ENCODE peak calls at places on chromosomes 3 and 15, in ten cellular contexts. G, D, E, O, X, K, L, V, T and Y are unnamed samples.

GRCh38 chr3:180142041-180142440 is 105.3 kb upstream of the PEX5L start:
- DNase-seq in G (no peak), D (no peak), E (no peak), O (peak), X (no peak), K (no peak), L (no peak), V (no peak), T (no peak), Y (no peak)

GRCh38 chr15:40323953-40324937 is 753 bp downstream of the INAFM2 start:
- DNase-seq in G (no peak), D (peak), E (peak), O (no peak), X (peak), K (no peak), L (no peak), V (no peak), T (no peak), Y (peak)

GRCh38 chr3:45332493-45332892 is 55.9 kb upstream of the LARS2 start:
- DNase-seq in G (no peak), D (no peak), E (no peak), O (no peak), X (no peak), K (no peak), L (no peak), V (no peak), T (no peak), Y (no peak)

GRCh38 chr3:67819447-67819846 is 165.0 kb upstream of the SUCLG2 start:
- DNase-seq in G (peak), D (peak), E (no peak), O (no peak), X (no peak), K (no peak), L (no peak), V (no peak), T (no peak), Y (no peak)

GRCh38 chr3:60579734-60580133 is 671.5 kb downstream of the FHIT start:
- DNase-seq in G (no peak), D (no peak), E (no peak), O (peak), X (no peak), K (no peak), L (no peak), V (peak), T (no peak), Y (no peak)

GRCh38 chr3:53131136-53131495 is 881 bp upstream of the RFT1 start:
- DNase-seq in G (no peak), D (no peak), E (no peak), O (no peak), X (no peak), K (no peak), L (no peak), V (no peak), T (no peak), Y (no peak)

GRCh38 chr15:60059186-60059585 is 55.1 kb downstream of the FOXB1 start:
- DNase-seq in G (no peak), D (no peak), E (no peak), O (no peak), X (no peak), K (no peak), L (no peak), V (no peak), T (no peak), Y (no peak)

GRCh38 chr15:90571063-90571541 is 41.4 kb downstream of the CRTC3 start:
- DNase-seq in G (peak), D (no peak), E (peak), O (peak), X (peak), K (peak), L (no peak), V (no peak), T (peak), Y (peak)

GRCh38 chr3:9352917-9353823 is 9.7 kb upstream of the THUMPD3 start:
- DNase-seq in G (peak), D (peak), E (peak), O (peak), X (peak), K (peak), L (peak), V (no peak), T (peak), Y (peak)

GRCh38 chr3:67947808-67948508 is 293.5 kb upstream of the SUCLG2 start:
- DNase-seq in G (no peak), D (peak), E (no peak), O (no peak), X (no peak), K (no peak), L (no peak), V (no peak), T (no peak), Y (no peak)

GRCh38 chr3:104909188-104909587 is 457.5 kb upstream of the ALCAM start:
- DNase-seq in G (no peak), D (no peak), E (no peak), O (peak), X (no peak), K (no peak), L (peak), V (peak), T (no peak), Y (no peak)

GRCh38 chr15:68346986-68347385 is 69.4 kb downstream of the FEM1B start:
- DNase-seq in G (no peak), D (no peak), E (no peak), O (no peak), X (no peak), K (no peak), L (peak), V (no peak), T (no peak), Y (no peak)

GRCh38 chr3:160400631-160401150 is 1.2 kb downstream of the SMC4 start:
- DNase-seq in G (peak), D (peak), E (peak), O (no peak), X (peak), K (peak), L (no peak), V (no peak), T (no peak), Y (no peak)

GRCh38 chr3:98002717-98003116 is 30.5 kb upstream of the RIOX2 start:
- DNase-seq in G (no peak), D (no peak), E (no peak), O (no peak), X (no peak), K (no peak), L (no peak), V (no peak), T (no peak), Y (no peak)

GRCh38 chr3:71189480-71189879 is 394.0 kb downstream of the FOXP1 start:
- DNase-seq in G (no peak), D (no peak), E (no peak), O (peak), X (no peak), K (no peak), L (no peak), V (no peak), T (no peak), Y (no peak)

GRCh38 chr3:155179425-155179814 is 99.3 kb downstream of the MME start:
- DNase-seq in G (no peak), D (no peak), E (no peak), O (no peak), X (no peak), K (no peak), L (no peak), V (no peak), T (no peak), Y (no peak)

GRCh38 chr3:155185623-155186022 is 105.5 kb downstream of the MME start:
- DNase-seq in G (no peak), D (no peak), E (no peak), O (peak), X (no peak), K (no peak), L (no peak), V (peak), T (no peak), Y (no peak)

GRCh38 chr3:155184027-155184426 is 103.9 kb downstream of the MME start:
- DNase-seq in G (no peak), D (no peak), E (no peak), O (no peak), X (no peak), K (no peak), L (no peak), V (no peak), T (no peak), Y (no peak)

GRCh38 chr3:155179966-155180757 is 100.0 kb downstream of the MME start:
- DNase-seq in G (no peak), D (no peak), E (no peak), O (no peak), X (no peak), K (no peak), L (no peak), V (no peak), T (no peak), Y (no peak)

GRCh38 chr3:155182467-155182866 is 102.3 kb downstream of the MME start:
- DNase-seq in G (no peak), D (no peak), E (no peak), O (no peak), X (no peak), K (no peak), L (no peak), V (no peak), T (no peak), Y (no peak)
- H3K27ac ChIP-seq in G (no peak), D (no peak), E (peak), O (no peak), X (no peak), K (no peak), L (no peak), V (no peak), T (no peak), Y (no peak)

GRCh38 chr3:102178817-102179216 is 256.0 kb upstream of the ZPLD1 start:
- DNase-seq in G (no peak), D (no peak), E (no peak), O (no peak), X (no peak), K (no peak), L (peak), V (no peak), T (no peak), Y (no peak)
- H3K27ac ChIP-seq in G (peak), D (no peak), E (no peak), O (peak), X (peak), K (no peak), L (peak), V (no peak), T (no peak), Y (no peak)

GRCh38 chr3:157131861-157132260 is 28.1 kb downstream of the CCNL1 start:
- DNase-seq in G (no peak), D (no peak), E (no peak), O (peak), X (no peak), K (no peak), L (no peak), V (no peak), T (no peak), Y (no peak)

GRCh38 chr3:157134620-157135191 is 25.2 kb downstream of the CCNL1 start:
- DNase-seq in G (no peak), D (no peak), E (peak), O (peak), X (no peak), K (no peak), L (no peak), V (no peak), T (no peak), Y (no peak)

GRCh38 chr3:157133434-157134320 is 26.3 kb downstream of the CCNL1 start:
- DNase-seq in G (no peak), D (no peak), E (no peak), O (no peak), X (no peak), K (no peak), L (no peak), V (no peak), T (no peak), Y (no peak)

GRCh38 chr3:157132341-157132740 is 27.6 kb downstream of the CCNL1 start:
- DNase-seq in G (no peak), D (no peak), E (no peak), O (no peak), X (no peak), K (no peak), L (no peak), V (no peak), T (no peak), Y (no peak)

DNA sequence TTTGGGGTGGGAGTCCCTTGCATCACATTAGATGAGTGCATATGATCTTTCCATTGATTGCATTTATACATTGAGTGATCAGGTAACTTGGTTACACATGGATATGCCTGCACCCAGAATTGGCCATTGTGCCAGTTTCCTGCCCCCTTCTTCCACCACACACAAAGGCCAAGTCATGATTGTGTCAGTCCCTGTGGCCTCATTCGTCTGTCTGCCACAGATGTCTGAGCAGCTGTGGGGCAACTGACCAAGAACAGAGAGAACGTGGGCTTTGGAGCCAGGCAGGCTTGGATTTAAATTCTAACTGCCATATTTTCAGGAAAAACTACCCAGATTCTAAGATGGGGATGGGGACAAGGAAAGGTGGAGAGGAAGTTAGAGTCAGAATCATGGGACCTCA is 27.0 kb downstream of the CCNL1 start:
- DNase-seq in G (no peak), D (no peak), E (peak), O (no peak), X (no peak), K (no peak), L (no peak), V (no peak), T (peak), Y (peak)
- H3K27ac ChIP-seq in G (no peak), D (no peak), E (peak), O (no peak), X (no peak), K (no peak), L (no peak), V (no peak), T (peak), Y (peak)

DNA sequence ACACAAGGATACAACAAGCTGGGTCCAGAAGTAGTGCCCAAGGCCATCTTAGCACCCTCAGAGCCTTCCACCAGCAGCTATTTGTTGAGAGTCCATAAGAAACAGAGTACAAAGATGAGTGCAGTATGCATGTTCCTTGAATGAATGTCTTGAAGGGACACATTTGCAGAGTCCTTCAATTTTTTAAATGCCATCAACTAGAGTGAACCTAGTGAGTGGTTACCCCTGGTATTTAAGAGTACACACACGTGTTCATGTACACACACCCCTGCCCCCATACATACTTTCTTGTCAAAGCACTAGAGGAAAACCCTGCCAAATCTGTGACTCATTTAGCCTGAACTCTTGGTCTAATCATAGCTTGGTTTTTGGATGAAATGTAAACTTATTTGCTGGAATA is 84.5 kb upstream of the GALNT15 start:
- DNase-seq in G (no peak), D (no peak), E (no peak), O (peak), X (no peak), K (no peak), L (no peak), V (peak), T (no peak), Y (no peak)
- H3K27ac ChIP-seq in G (no peak), D (no peak), E (peak), O (peak), X (no peak), K (no peak), L (no peak), V (peak), T (no peak), Y (no peak)

GRCh38 chr3:52124126-52124525 is 30.1 kb downstream of the POC1A start:
- DNase-seq in G (no peak), D (no peak), E (peak), O (no peak), X (peak), K (no peak), L (no peak), V (no peak), T (no peak), Y (no peak)

GRCh38 chr3:52121459-52121795 is 32.8 kb downstream of the POC1A start:
- DNase-seq in G (peak), D (no peak), E (peak), O (no peak), X (peak), K (no peak), L (no peak), V (no peak), T (no peak), Y (no peak)

GRCh38 chr3:52123106-52123708 is 31.0 kb downstream of the POC1A start:
- DNase-seq in G (peak), D (peak), E (peak), O (peak), X (peak), K (peak), L (peak), V (peak), T (peak), Y (peak)

GRCh38 chr3:52121813-52122212 is 32.4 kb downstream of the POC1A start:
- DNase-seq in G (no peak), D (no peak), E (peak), O (no peak), X (peak), K (no peak), L (no peak), V (no peak), T (no peak), Y (no peak)

GRCh38 chr3:52122491-52122890 is 31.7 kb downstream of the POC1A start:
- DNase-seq in G (no peak), D (no peak), E (peak), O (no peak), X (peak), K (no peak), L (no peak), V (no peak), T (no peak), Y (no peak)
- H3K27ac ChIP-seq in G (peak), D (no peak), E (peak), O (no peak), X (peak), K (no peak), L (no peak), V (no peak), T (peak), Y (peak)

GRCh38 chr15:66655997-66656396 is 46.0 kb upstream of the SMAD6 start:
- DNase-seq in G (no peak), D (no peak), E (no peak), O (no peak), X (no peak), K (no peak), L (no peak), V (no peak), T (no peak), Y (no peak)
- H3K27ac ChIP-seq in G (no peak), D (no peak), E (no peak), O (no peak), X (peak), K (no peak), L (no peak), V (no peak), T (no peak), Y (no peak)